ENCODE peak calls at places on chromosomes 16 and 17, in six cellular contexts. V, K, J, Z, C and L are unnamed samples.

GRCh38 chr16:57773680-57774295 is 28.5 kb downstream of the KIFC3 start:
- DNase-seq in C (peak), K (peak), J (no peak), V (peak), Z (no peak), L (no peak)

GRCh38 chr16:48277158-48277557 is 29.8 kb upstream of the ABCC11 start:
- DNase-seq in K (peak), V (no peak), C (no peak), Z (no peak), J (no peak), L (no peak)

GRCh38 chr17:17044846-17045561 is 2.7 kb downstream of the MPRIP start:
- DNase-seq in J (peak), K (peak), V (peak), Z (peak), C (peak), L (peak)

GRCh38 chr16:53773150-53773846 is 69.3 kb downstream of the FTO start:
- DNase-seq in C (peak), K (no peak), Z (peak), J (peak), V (peak), L (peak)

GRCh38 chr17:4490637-4491061 is 8.0 kb upstream of the SPNS2 start:
- DNase-seq in J (no peak), V (no peak), Z (no peak), C (no peak), K (no peak), L (no peak)

GRCh38 chr16:88772871-88773811 is 11.9 kb downstream of the PIEZO1 start:
- DNase-seq in Z (peak), V (peak), C (peak), J (no peak), K (peak), L (peak)

GRCh38 chr17:76327689-76328088 is 19.6 kb upstream of the QRICH2 start:
- DNase-seq in Z (no peak), V (no peak), K (no peak), C (no peak), J (no peak), L (no peak)

GRCh38 chr16:81623365-81624102 is 155.6 kb upstream of the PLCG2 start:
- DNase-seq in Z (peak), C (peak), J (peak), V (peak), K (no peak), L (peak)

GRCh38 chr17:57993471-57994365 is 5.7 kb upstream of the VEZF1 start:
- DNase-seq in K (no peak), Z (no peak), V (no peak), C (peak), J (peak), L (no peak)

GRCh38 chr16:87924937-87925670 is 11.2 kb downstream of the CA5A start:
- DNase-seq in Z (peak), V (no peak), J (no peak), C (no peak), K (peak), L (no peak)

GRCh38 chr16:72620853-72621252 is 427.1 kb downstream of the ZFHX3 start:
- DNase-seq in J (no peak), K (no peak), V (no peak), Z (no peak), C (no peak), L (no peak)

GRCh38 chr17:47966079-47966519 is 4.8 kb upstream of the CDK5RAP3 start:
- DNase-seq in Z (no peak), J (no peak), V (no peak), C (no peak), K (no peak), L (peak)

GRCh38 chr17:17063546-17064122 is 21.4 kb downstream of the MPRIP start:
- DNase-seq in Z (peak), J (no peak), V (no peak), C (no peak), K (peak), L (no peak)

DNA sequence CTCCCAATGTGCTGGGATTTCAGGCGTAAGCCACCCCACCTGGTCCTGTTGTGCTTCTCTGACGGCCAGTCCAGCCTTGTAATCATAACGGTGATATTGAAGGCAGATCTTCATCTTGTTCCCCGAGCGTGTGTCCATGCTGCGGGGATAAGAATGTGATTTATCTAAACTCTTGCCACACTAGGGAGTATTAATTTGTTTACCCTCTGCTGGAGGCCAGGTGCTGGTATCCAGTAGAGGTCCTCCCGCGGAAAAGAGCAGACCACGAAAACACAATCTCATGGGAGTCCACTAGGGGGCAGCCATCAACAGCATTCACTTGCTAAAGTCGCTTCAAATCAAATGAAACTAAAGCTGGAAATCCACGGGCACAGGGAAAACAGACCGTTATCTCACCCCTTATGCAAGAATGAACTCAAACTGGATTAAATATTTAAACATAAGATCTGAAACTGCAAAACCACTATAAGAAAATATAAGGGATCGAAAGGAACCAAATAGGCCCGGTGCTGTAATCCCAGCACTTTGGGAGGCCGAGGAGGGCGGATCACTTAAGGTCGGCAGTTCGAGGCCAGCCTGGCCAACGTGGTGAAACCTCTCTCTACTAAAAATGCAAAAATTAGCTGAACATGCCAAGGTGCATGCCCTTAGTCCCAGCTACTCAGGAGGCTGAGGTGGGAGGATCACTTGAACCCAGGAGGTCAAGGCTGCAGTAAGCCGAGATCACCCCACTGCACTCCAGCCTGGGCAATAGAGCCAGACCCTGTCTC is 22.3 kb upstream of the RBBP6 start:
- DNase-seq in C (peak), Z (peak), V (peak), K (peak), J (peak), L (peak)
- H3K4me3 ChIP-seq in C (peak), Z (peak), V (no peak), K (no peak), J (no peak), L (peak)

GRCh38 chr16:22694887-22695382 is 119.0 kb upstream of the HS3ST2 start:
- DNase-seq in C (peak), K (no peak), J (no peak), V (peak), Z (no peak), L (peak)

GRCh38 chr16:22693670-22694340 is 120.2 kb upstream of the HS3ST2 start:
- DNase-seq in J (no peak), K (no peak), V (no peak), Z (no peak), C (no peak), L (no peak)

GRCh38 chr16:22699356-22699755 is 114.6 kb upstream of the HS3ST2 start:
- DNase-seq in V (no peak), C (no peak), K (no peak), J (no peak), Z (no peak), L (no peak)
- TF ChIP-seq CTCF in V (no peak), C (no peak), K (no peak), J (no peak), Z (no peak), L (no peak)

GRCh38 chr16:68644303-68644702 is 807 bp upstream of the CDH3 start:
- DNase-seq in Z (no peak), J (no peak), V (no peak), K (no peak), C (no peak), L (no peak)
- H3K4me3 ChIP-seq in Z (peak), J (no peak), V (no peak), K (no peak), C (no peak), L (no peak)

GRCh38 chr17:29589524-29590260 is at the start of gene GIT1:
- DNase-seq in V (peak), K (peak), J (peak), Z (peak), C (peak), L (peak)

GRCh38 chr17:29590261-29590978 is 972 bp upstream of the GIT1 start:
- DNase-seq in J (peak), C (peak), Z (peak), K (no peak), V (peak), L (peak)

GRCh38 chr17:29587591-29587990 is 1.9 kb downstream of the GIT1 start:
- DNase-seq in C (no peak), K (no peak), V (no peak), J (no peak), Z (no peak), L (no peak)

GRCh38 chr17:29588017-29588557 is 1.4 kb downstream of the GIT1 start:
- DNase-seq in K (no peak), Z (no peak), J (peak), C (no peak), V (no peak), L (no peak)

DNA sequence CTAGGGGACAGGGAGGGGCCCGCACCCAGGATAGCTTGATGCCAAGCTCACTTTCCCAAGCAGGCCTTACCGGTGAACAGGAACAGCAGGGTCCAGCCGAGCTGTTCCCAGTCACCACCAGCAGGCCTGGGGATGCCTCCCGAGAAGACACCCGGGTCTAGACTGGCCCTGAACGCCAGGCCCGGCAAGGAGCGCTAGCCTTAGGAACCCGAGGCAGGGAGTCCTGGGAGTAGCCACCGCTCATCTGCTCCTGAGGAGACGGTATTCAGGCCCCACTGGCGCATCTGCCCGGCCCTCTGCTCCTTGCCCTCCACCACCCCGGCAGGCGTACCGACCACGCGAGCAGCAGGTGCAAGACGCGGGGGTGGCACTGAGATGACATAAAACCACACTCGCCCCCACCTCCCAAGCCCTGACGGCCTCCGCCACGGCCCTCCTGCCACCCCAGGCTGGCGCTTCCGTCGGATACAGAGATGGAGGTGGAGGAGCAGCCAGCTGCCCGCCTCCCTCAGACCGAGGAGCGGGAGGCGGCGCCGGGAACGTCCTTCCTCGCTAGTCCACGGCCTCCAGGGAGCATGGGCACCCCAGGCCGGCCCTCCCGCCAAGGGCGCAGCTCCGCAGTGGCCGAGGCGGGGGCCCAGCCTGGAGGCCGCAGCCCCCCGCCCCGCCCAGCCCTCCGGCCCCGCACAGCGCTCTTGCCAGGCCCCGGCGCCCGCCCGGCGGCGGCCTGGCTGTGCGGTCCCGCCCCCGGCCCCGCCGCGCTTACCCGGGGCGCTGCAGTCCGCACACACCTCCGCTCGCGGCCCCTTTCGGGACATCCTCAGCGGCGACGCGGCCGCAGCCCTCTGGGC is 662 bp downstream of the GIT1 start:
- DNase-seq in C (peak), J (peak), V (peak), K (peak), Z (peak), L (no peak)
- TF ChIP-seq CTCF in C (no peak), J (no peak), V (no peak), K (no peak), Z (no peak), L (no peak)

GRCh38 chr17:13029340-13029739 is 11.5 kb upstream of the ELAC2 start:
- DNase-seq in V (no peak), Z (no peak), C (no peak), K (no peak), J (no peak), L (no peak)
- H3K4me3 ChIP-seq in V (no peak), Z (no peak), C (no peak), K (no peak), J (no peak), L (no peak)

GRCh38 chr17:66228887-66229782 is at the start of gene APOH:
- DNase-seq in K (no peak), C (no peak), Z (no peak), V (no peak), J (no peak), L (no peak)

GRCh38 chr17:66235377-66235994 is 6.3 kb upstream of the APOH start:
- DNase-seq in J (no peak), Z (no peak), K (no peak), C (no peak), V (no peak), L (no peak)

GRCh38 chr17:66230918-66231543 is 1.8 kb upstream of the APOH start:
- DNase-seq in K (no peak), J (no peak), C (no peak), V (no peak), Z (no peak), L (no peak)

GRCh38 chr17:66229783-66230538 is 746 bp upstream of the APOH start:
- DNase-seq in J (no peak), C (no peak), V (no peak), K (no peak), Z (no peak), L (no peak)

DNA sequence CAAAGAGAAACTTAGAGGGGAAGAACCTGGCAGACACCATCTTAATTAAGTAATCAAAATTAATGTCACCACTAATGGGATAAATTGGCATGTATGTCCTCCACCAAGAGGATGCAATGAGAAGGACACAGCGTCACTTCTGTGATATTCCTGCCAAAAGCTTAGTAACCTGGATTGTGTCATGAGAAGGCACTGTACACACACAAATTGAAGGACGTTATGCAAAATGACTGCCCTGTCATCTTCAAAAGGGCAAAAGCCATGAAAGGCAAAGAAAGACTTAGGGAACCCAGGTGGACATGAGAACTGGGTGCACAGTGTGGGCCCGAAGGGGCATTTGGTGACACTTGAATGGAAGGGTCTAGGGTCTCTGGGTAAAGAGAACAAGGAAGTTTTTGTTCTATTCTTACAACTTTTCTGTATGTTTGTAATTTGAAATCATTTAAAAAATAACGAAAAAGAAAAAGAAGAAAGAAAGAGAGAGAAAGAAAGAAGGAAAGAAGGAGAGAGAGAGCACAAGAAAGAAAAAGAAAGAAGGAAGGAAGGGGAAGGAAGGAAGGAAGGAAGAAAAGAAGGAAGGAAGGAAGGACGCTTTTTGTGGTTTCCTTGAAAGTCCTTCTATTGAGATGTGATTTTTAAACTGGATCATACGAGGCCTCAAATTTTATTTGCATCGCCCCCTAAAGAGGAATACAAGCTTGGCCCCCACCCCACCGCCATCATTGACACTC is 4.0 kb upstream of the APOH start:
- DNase-seq in Z (peak), K (no peak), C (no peak), V (no peak), J (no peak), L (no peak)
- TF ChIP-seq CTCF in Z (no peak), K (no peak), C (no peak), V (no peak), J (no peak), L (no peak)